ENCODE peak calls at places on chromosomes 7 and 10, in eight cellular contexts. L, E, P, X, J, B, N and M are unnamed samples.
A peak's percentile ranks its signal among the peaks of the same experiment; 100 is the strongest.

GRCh38 chr10:112562803-112563663 is 116.0 kb downstream of the VTI1A start:
- DNase-seq in E (no peak), N (peak; percentile 39), P (no peak), B (peak; percentile 23), X (no peak), L (no peak), J (no peak), M (no peak)

GRCh38 chr10:373015-373414 is 237.8 kb downstream of the ZMYND11 start:
- DNase-seq in L (peak; percentile 73), J (no peak), N (peak; percentile 15), B (no peak), E (peak; percentile 68), P (no peak), X (no peak), M (no peak)

GRCh38 chr10:95511314-95511713 is 49.9 kb downstream of the SORBS1 start:
- DNase-seq in P (no peak), J (no peak), E (no peak), B (no peak), N (no peak), X (no peak), L (no peak), M (no peak)

GRCh38 chr7:39691821-39692220 is 68.4 kb downstream of the RALA start:
- DNase-seq in P (no peak), X (no peak), J (no peak), L (no peak), E (no peak), B (no peak), N (no peak), M (no peak)

GRCh38 chr7:129864042-129864441 is 88.7 kb downstream of the UBE2H start:
- DNase-seq in B (no peak), L (no peak), P (no peak), E (no peak), N (peak; percentile 94), J (no peak), X (no peak), M (peak; percentile 66)

GRCh38 chr10:52864459-52865106 is 92.0 kb upstream of the MBL2 start:
- DNase-seq in N (peak; percentile 90), X (no peak), L (peak; percentile 82), J (peak; percentile 97), B (no peak), P (no peak), E (peak; percentile 77), M (peak; percentile 86)

GRCh38 chr7:82373890-82374289 is 69.7 kb downstream of the CACNA2D1 start:
- DNase-seq in B (no peak), N (no peak), P (no peak), J (no peak), X (no peak), L (no peak), E (no peak), M (no peak)

GRCh38 chr10:71713135-71714040 is 6.2 kb downstream of the C10orf105 start:
- DNase-seq in N (peak; percentile 97), J (peak; percentile 35), X (peak; percentile 78), B (no peak), E (peak; percentile 80), L (peak; percentile 96), P (peak; percentile 40), M (no peak)

GRCh38 chr7:102004229-102004628 is 186.8 kb downstream of the CUX1 start:
- DNase-seq in P (no peak), E (peak; percentile 33), L (no peak), J (no peak), N (peak; percentile 41), B (no peak), X (no peak), M (peak; percentile 7)